ENCODE peak calls at places on chromosomes 3 and 15, in four cellular contexts. One of them, this sample, is unnamed.
A peak's percentile ranks its signal among the peaks of the same experiment; 100 is the strongest.

GRCh38 chr3:32455609-32456428 is 46.8 kb downstream of the CMTM6 start:
- DNase-seq in AG09319: no peak
- DNase-seq in A549: no peak
- DNase-seq in lower lobe of right lung: no peak
- DNase-seq in this sample: no peak

GRCh38 chr3:46574881-46575576 is 8.9 kb upstream of the LRRC2 start:
- DNase-seq in A549: no peak
- DNase-seq in lower lobe of right lung: no peak
- DNase-seq in AG09319: no peak
- DNase-seq in this sample: no peak

GRCh38 chr3:58271901-58272501 is 34.0 kb upstream of the RPP14 start:
- DNase-seq in lower lobe of right lung: no peak
- DNase-seq in A549: peak; percentile 42
- DNase-seq in AG09319: peak; percentile 69
- DNase-seq in this sample: no peak

GRCh38 chr3:195147649-195148121 is 123.3 kb downstream of the XXYLT1 start:
- DNase-seq in AG09319: no peak
- DNase-seq in A549: no peak
- DNase-seq in lower lobe of right lung: peak; percentile 71
- DNase-seq in this sample: peak; percentile 35

GRCh38 chr15:36432162-36432561 is 147.3 kb upstream of the CDIN1 start:
- DNase-seq in A549: no peak
- DNase-seq in lower lobe of right lung: no peak
- DNase-seq in AG09319: no peak
- DNase-seq in this sample: no peak

GRCh38 chr3:23244642-23245041 is 41.5 kb downstream of the UBE2E2 start:
- DNase-seq in A549: no peak
- DNase-seq in AG09319: no peak
- DNase-seq in lower lobe of right lung: no peak
- DNase-seq in this sample: no peak

GRCh38 chr15:64521726-64522164 is 61.4 kb downstream of the ZNF609 start:
- DNase-seq in A549: peak; percentile 81
- DNase-seq in lower lobe of right lung: no peak
- DNase-seq in AG09319: peak; percentile 32
- DNase-seq in this sample: no peak

GRCh38 chr3:167728176-167728575 is 6.5 kb downstream of the PDCD10 start:
- DNase-seq in A549: peak; percentile 12
- DNase-seq in AG09319: peak; percentile 28
- DNase-seq in lower lobe of right lung: no peak
- DNase-seq in this sample: no peak

GRCh38 chr3:158770254-158771017 is 31.4 kb upstream of the MFSD1 start:
- DNase-seq in lower lobe of right lung: no peak
- DNase-seq in A549: peak; percentile 23
- DNase-seq in AG09319: no peak
- DNase-seq in this sample: no peak

GRCh38 chr15:92391640-92392039 is 2.0 kb upstream of the ST8SIA2 start:
- DNase-seq in AG09319: no peak
- DNase-seq in A549: peak; percentile 76
- DNase-seq in lower lobe of right lung: no peak
- DNase-seq in this sample: no peak

GRCh38 chr15:43985976-43986375 is 159.2 kb downstream of the WDR76 start:
- DNase-seq in A549: no peak
- DNase-seq in lower lobe of right lung: no peak
- DNase-seq in AG09319: no peak
- DNase-seq in this sample: no peak

GRCh38 chr3:140505256-140505655 is 172.6 kb upstream of the TRIM42 start:
- DNase-seq in lower lobe of right lung: no peak
- DNase-seq in AG09319: no peak
- DNase-seq in A549: no peak
- DNase-seq in this sample: no peak

GRCh38 chr15:64842986-64843561 is 1.4 kb downstream of the PLEKHO2 start:
- DNase-seq in lower lobe of right lung: peak; percentile 76
- DNase-seq in AG09319: no peak
- DNase-seq in A549: no peak
- DNase-seq in this sample: no peak

GRCh38 chr15:99170476-99171065 is 65.7 kb downstream of the SYNM start:
- DNase-seq in lower lobe of right lung: no peak
- DNase-seq in AG09319: no peak
- DNase-seq in A549: no peak
- DNase-seq in this sample: no peak
- TF ChIP-seq CTCF in lower lobe of right lung: no peak
- TF ChIP-seq CTCF in AG09319: no peak
- TF ChIP-seq CTCF in A549: no peak
- TF ChIP-seq CTCF in this sample: no peak

GRCh38 chr3:21020681-21021080 is 730.3 kb downstream of the ZNF385D start:
- DNase-seq in AG09319: no peak
- DNase-seq in A549: no peak
- DNase-seq in lower lobe of right lung: no peak
- DNase-seq in this sample: no peak

GRCh38 chr3:21013566-21013965 is 737.4 kb downstream of the ZNF385D start:
- DNase-seq in A549: no peak
- DNase-seq in AG09319: no peak
- DNase-seq in lower lobe of right lung: no peak
- DNase-seq in this sample: no peak

GRCh38 chr3:21020043-21020442 is 731.0 kb downstream of the ZNF385D start:
- DNase-seq in AG09319: no peak
- DNase-seq in lower lobe of right lung: no peak
- DNase-seq in A549: no peak
- DNase-seq in this sample: no peak

GRCh38 chr3:21017115-21017852 is 733.7 kb downstream of the ZNF385D start:
- DNase-seq in A549: peak; percentile 17
- DNase-seq in lower lobe of right lung: no peak
- DNase-seq in AG09319: no peak
- DNase-seq in this sample: no peak
- TF ChIP-seq CTCF in A549: no peak
- TF ChIP-seq CTCF in lower lobe of right lung: no peak
- TF ChIP-seq CTCF in AG09319: peak; percentile 21
- TF ChIP-seq CTCF in this sample: no peak

GRCh38 chr15:91099616-91100560 is at the start of gene SV2B:
- DNase-seq in AG09319: no peak
- DNase-seq in A549: peak; percentile 48
- DNase-seq in lower lobe of right lung: no peak
- DNase-seq in this sample: peak; percentile 17
- TF ChIP-seq CTCF in AG09319: peak; percentile 8
- TF ChIP-seq CTCF in A549: peak; percentile 23
- TF ChIP-seq CTCF in lower lobe of right lung: no peak
- TF ChIP-seq CTCF in this sample: no peak

GRCh38 chr15:73464602-73465001 is 21.6 kb downstream of the REC114 start:
- DNase-seq in lower lobe of right lung: no peak
- DNase-seq in A549: no peak
- DNase-seq in AG09319: no peak
- DNase-seq in this sample: no peak
- TF ChIP-seq CTCF in lower lobe of right lung: no peak
- TF ChIP-seq CTCF in A549: no peak
- TF ChIP-seq CTCF in AG09319: no peak
- TF ChIP-seq CTCF in this sample: no peak

DNA sequence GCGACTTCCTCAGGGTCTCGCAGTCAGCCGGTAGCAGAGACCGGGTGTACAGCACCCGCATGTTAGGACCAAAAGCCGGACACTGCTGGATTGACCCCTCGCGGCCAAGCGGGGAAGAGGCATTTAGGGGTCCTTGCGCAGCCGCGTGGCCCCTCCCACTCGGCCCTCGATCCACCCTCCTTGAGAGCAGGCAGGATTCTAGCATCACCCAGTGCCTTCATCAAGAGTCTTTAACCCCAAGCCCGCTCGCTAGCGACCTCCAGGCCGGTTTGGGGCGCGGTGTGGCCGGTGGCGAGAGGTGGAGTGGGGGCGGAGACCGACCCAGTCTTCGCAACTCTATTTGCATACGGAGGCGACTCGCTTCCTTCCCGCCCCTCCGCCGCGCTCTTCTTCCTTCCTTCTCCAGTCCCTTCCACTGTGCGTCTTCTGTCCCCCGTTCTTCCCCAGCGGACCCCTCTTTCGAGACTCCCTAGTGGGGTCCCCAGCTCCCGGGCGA is at the start of gene ST6GAL1:
- DNase-seq in A549: peak; percentile 42
- DNase-seq in lower lobe of right lung: peak; percentile 87
- DNase-seq in AG09319: no peak
- DNase-seq in this sample: peak; percentile 54
- TF ChIP-seq CTCF in A549: no peak
- TF ChIP-seq CTCF in lower lobe of right lung: peak; percentile 68
- TF ChIP-seq CTCF in AG09319: peak; percentile 14
- TF ChIP-seq CTCF in this sample: no peak

DNA sequence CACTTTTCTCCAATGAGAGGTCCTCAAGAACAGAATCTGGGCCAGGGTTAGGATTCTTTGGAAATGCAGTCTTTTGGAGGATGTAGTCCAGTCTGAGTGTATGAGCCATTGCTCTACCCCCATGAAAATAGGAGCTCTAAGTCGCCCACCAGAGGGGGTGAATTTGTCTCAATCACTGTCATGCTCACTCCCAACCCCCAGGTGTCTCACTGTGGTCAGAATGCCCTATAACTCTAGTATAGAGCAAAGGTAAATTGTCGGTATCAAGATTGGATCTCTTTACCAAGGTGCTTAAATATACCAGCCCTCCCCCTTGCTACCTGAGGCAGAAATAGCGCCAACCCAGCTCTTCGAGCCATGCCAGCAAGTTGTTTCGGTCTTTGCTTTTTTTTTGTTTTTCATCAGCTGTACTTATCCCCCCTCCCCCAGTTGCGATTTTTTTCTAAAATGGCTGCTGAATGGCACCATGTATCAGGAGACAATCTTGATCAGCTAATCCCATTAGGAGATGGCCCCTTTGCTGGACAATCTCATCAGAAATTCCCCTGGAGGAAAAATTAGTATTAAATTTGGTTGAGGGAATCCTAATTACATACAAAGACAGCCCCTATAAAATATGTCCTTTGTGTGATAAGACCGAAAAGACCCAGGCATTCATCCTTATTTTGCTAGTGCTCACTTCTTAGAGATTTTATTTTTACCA is 130.7 kb downstream of the EBLN2 start:
- DNase-seq in A549: peak; percentile 19
- DNase-seq in lower lobe of right lung: no peak
- DNase-seq in AG09319: no peak
- DNase-seq in this sample: no peak
- TF ChIP-seq CTCF in A549: no peak
- TF ChIP-seq CTCF in lower lobe of right lung: no peak
- TF ChIP-seq CTCF in AG09319: no peak
- TF ChIP-seq CTCF in this sample: no peak